ENCODE peak calls at places on chromosome 19, in eight cellular contexts. N, A, J, R, M, Q, F and H are unnamed samples.

GRCh38 chr19:14048439-14049153 is 13.3 kb downstream of the PALM3 start:
- DNase-seq in N (peak; percentile 65), A (peak; percentile 19), J (peak; percentile 69), Q (peak; percentile 27), F (peak; percentile 60), M (peak; percentile 79), R (no peak), H (peak; percentile 59)

GRCh38 chr19:19655051-19655594 is 8.4 kb downstream of the ATP13A1 start:
- DNase-seq in J (peak; percentile 5), Q (no peak), R (no peak), F (no peak), A (no peak), N (no peak), M (no peak), H (peak; percentile 0)

GRCh38 chr19:47350599-47350998 is 1.5 kb downstream of the DHX34 start:
- DNase-seq in F (no peak), N (no peak), M (no peak), Q (no peak), A (no peak), R (no peak), J (no peak), H (no peak)

GRCh38 chr19:8192227-8192820 is 16.8 kb upstream of the CERS4 start:
- DNase-seq in N (no peak), M (no peak), F (no peak), R (no peak), Q (no peak), J (no peak), A (no peak), H (no peak)

GRCh38 chr19:29587518-29587986 is 18.5 kb upstream of the POP4 start:
- DNase-seq in N (peak; percentile 37), M (no peak), A (peak; percentile 58), J (no peak), R (peak; percentile 10), F (no peak), Q (no peak), H (peak; percentile 57)

GRCh38 chr19:44581288-44581687 is 32.1 kb upstream of the IGSF23 start:
- DNase-seq in F (no peak), N (no peak), J (no peak), M (no peak), A (no peak), R (no peak), Q (no peak), H (no peak)

GRCh38 chr19:947707-948533 is 22.1 kb downstream of the ARID3A start:
- DNase-seq in R (no peak), Q (no peak), F (no peak), M (no peak), A (no peak), J (no peak), N (no peak), H (no peak)

GRCh38 chr19:3366761-3367571 is 583 bp downstream of the NFIC start:
- DNase-seq in J (peak; percentile 49), Q (no peak), M (no peak), R (no peak), N (no peak), A (peak; percentile 18), F (peak; percentile 57), H (no peak)

GRCh38 chr19:12672744-12673143 is 6.1 kb downstream of the WDR83 start:
- DNase-seq in J (no peak), A (no peak), F (no peak), M (no peak), R (no peak), N (no peak), Q (no peak), H (no peak)

GRCh38 chr19:13463296-13463695 is 43.0 kb downstream of the CACNA1A start:
- DNase-seq in A (peak; percentile 4), F (peak; percentile 67), N (no peak), Q (peak; percentile 14), J (peak; percentile 38), M (no peak), R (no peak), H (peak; percentile 20)

GRCh38 chr19:46898731-46899130 is 37.9 kb downstream of the ARHGAP35 start:
- DNase-seq in M (no peak), F (peak; percentile 60), R (no peak), J (peak; percentile 63), N (no peak), A (peak; percentile 79), Q (peak; percentile 61), H (no peak)

GRCh38 chr19:43447655-43448054 is 17.8 kb downstream of the LYPD3 start:
- DNase-seq in J (no peak), A (no peak), F (no peak), Q (no peak), R (no peak), M (no peak), N (no peak), H (no peak)

GRCh38 chr19:10289836-10290438 is at the start of gene ICAM5:
- DNase-seq in Q (no peak), A (no peak), R (no peak), J (peak; percentile 55), M (peak; percentile 58), N (no peak), F (peak; percentile 50), H (peak; percentile 55)

GRCh38 chr19:34506026-34506370 is 24.4 kb downstream of the WTIP start:
- DNase-seq in N (no peak), Q (no peak), J (no peak), F (no peak), A (no peak), M (no peak), R (no peak), H (no peak)